ENCODE peak calls at places on chromosomes 11 and 22, in seven cellular contexts. One of them, this sample, is unnamed.

GRCh38 chr22:46547179-46547882 is 9.9 kb upstream of the CELSR1 start:
- DNase-seq in AG10803: peak
- DNase-seq in stimulated activated CD4-positive, alpha-beta T cell treated with anti-CD3 and anti-CD28 coated beads, Interleukin-1b, Interleukin-23, amount 100 ng/mL, for 4 hours: no peak
- DNase-seq in Right ventricle myocardium superior: peak
- DNase-seq in CD4-positive, CD25-positive, alpha-beta regulatory T cell: no peak
- DNase-seq in K562: no peak
- DNase-seq in brain microvascular endothelial cell: peak
- DNase-seq in this sample: peak

GRCh38 chr11:14617241-14618027 is 26.2 kb upstream of the PDE3B start:
- DNase-seq in AG10803: no peak
- DNase-seq in stimulated activated CD4-positive, alpha-beta T cell treated with anti-CD3 and anti-CD28 coated beads, Interleukin-1b, Interleukin-23, amount 100 ng/mL, for 4 hours: no peak
- DNase-seq in Right ventricle myocardium superior: no peak
- DNase-seq in CD4-positive, CD25-positive, alpha-beta regulatory T cell: no peak
- DNase-seq in K562: no peak
- DNase-seq in brain microvascular endothelial cell: no peak
- DNase-seq in this sample: no peak

GRCh38 chr11:86641537-86642270 is 30.7 kb downstream of the ME3 start:
- DNase-seq in AG10803: no peak
- DNase-seq in stimulated activated CD4-positive, alpha-beta T cell treated with anti-CD3 and anti-CD28 coated beads, Interleukin-1b, Interleukin-23, amount 100 ng/mL, for 4 hours: no peak
- DNase-seq in Right ventricle myocardium superior: no peak
- DNase-seq in CD4-positive, CD25-positive, alpha-beta regulatory T cell: no peak
- DNase-seq in K562: no peak
- DNase-seq in brain microvascular endothelial cell: no peak
- DNase-seq in this sample: no peak

GRCh38 chr11:111370902-111371578 is 8.0 kb downstream of the POU2AF1 start:
- DNase-seq in AG10803: no peak
- DNase-seq in stimulated activated CD4-positive, alpha-beta T cell treated with anti-CD3 and anti-CD28 coated beads, Interleukin-1b, Interleukin-23, amount 100 ng/mL, for 4 hours: no peak
- DNase-seq in Right ventricle myocardium superior: no peak
- DNase-seq in CD4-positive, CD25-positive, alpha-beta regulatory T cell: no peak
- DNase-seq in K562: no peak
- DNase-seq in brain microvascular endothelial cell: no peak
- DNase-seq in this sample: no peak

GRCh38 chr22:17085277-17086091 is 684 bp downstream of the IL17RA start:
- DNase-seq in AG10803: no peak
- DNase-seq in stimulated activated CD4-positive, alpha-beta T cell treated with anti-CD3 and anti-CD28 coated beads, Interleukin-1b, Interleukin-23, amount 100 ng/mL, for 4 hours: peak
- DNase-seq in Right ventricle myocardium superior: peak
- DNase-seq in CD4-positive, CD25-positive, alpha-beta regulatory T cell: no peak
- DNase-seq in K562: peak
- DNase-seq in brain microvascular endothelial cell: no peak
- DNase-seq in this sample: peak

GRCh38 chr11:76823481-76824028 is 37.2 kb upstream of the ACER3 start:
- DNase-seq in AG10803: peak
- DNase-seq in stimulated activated CD4-positive, alpha-beta T cell treated with anti-CD3 and anti-CD28 coated beads, Interleukin-1b, Interleukin-23, amount 100 ng/mL, for 4 hours: no peak
- DNase-seq in Right ventricle myocardium superior: no peak
- DNase-seq in CD4-positive, CD25-positive, alpha-beta regulatory T cell: no peak
- DNase-seq in K562: peak
- DNase-seq in brain microvascular endothelial cell: peak
- DNase-seq in this sample: peak

GRCh38 chr22:23282089-23282501 is 101.8 kb downstream of the BCR start:
- DNase-seq in AG10803: peak
- DNase-seq in stimulated activated CD4-positive, alpha-beta T cell treated with anti-CD3 and anti-CD28 coated beads, Interleukin-1b, Interleukin-23, amount 100 ng/mL, for 4 hours: no peak
- DNase-seq in Right ventricle myocardium superior: peak
- DNase-seq in CD4-positive, CD25-positive, alpha-beta regulatory T cell: no peak
- DNase-seq in K562: no peak
- DNase-seq in brain microvascular endothelial cell: peak
- DNase-seq in this sample: peak

GRCh38 chr22:25161017-25161915 is 38.4 kb upstream of the CRYBB3 start:
- DNase-seq in AG10803: no peak
- DNase-seq in stimulated activated CD4-positive, alpha-beta T cell treated with anti-CD3 and anti-CD28 coated beads, Interleukin-1b, Interleukin-23, amount 100 ng/mL, for 4 hours: no peak
- DNase-seq in Right ventricle myocardium superior: no peak
- DNase-seq in CD4-positive, CD25-positive, alpha-beta regulatory T cell: no peak
- DNase-seq in K562: no peak
- DNase-seq in brain microvascular endothelial cell: no peak
- DNase-seq in this sample: no peak

GRCh38 chr11:126156814-126157213 is 54.6 kb downstream of the RPUSD4 start:
- DNase-seq in AG10803: no peak
- DNase-seq in stimulated activated CD4-positive, alpha-beta T cell treated with anti-CD3 and anti-CD28 coated beads, Interleukin-1b, Interleukin-23, amount 100 ng/mL, for 4 hours: no peak
- DNase-seq in Right ventricle myocardium superior: no peak
- DNase-seq in CD4-positive, CD25-positive, alpha-beta regulatory T cell: no peak
- DNase-seq in K562: no peak
- DNase-seq in brain microvascular endothelial cell: no peak
- DNase-seq in this sample: no peak

GRCh38 chr22:41565403-41566054 is 4.7 kb downstream of the CSDC2 start:
- DNase-seq in AG10803: peak
- DNase-seq in stimulated activated CD4-positive, alpha-beta T cell treated with anti-CD3 and anti-CD28 coated beads, Interleukin-1b, Interleukin-23, amount 100 ng/mL, for 4 hours: no peak
- DNase-seq in Right ventricle myocardium superior: no peak
- DNase-seq in CD4-positive, CD25-positive, alpha-beta regulatory T cell: no peak
- DNase-seq in K562: peak
- DNase-seq in brain microvascular endothelial cell: peak
- DNase-seq in this sample: peak

GRCh38 chr11:78019808-78020207 is 3.3 kb downstream of the KCTD14 start:
- DNase-seq in AG10803: no peak
- DNase-seq in stimulated activated CD4-positive, alpha-beta T cell treated with anti-CD3 and anti-CD28 coated beads, Interleukin-1b, Interleukin-23, amount 100 ng/mL, for 4 hours: no peak
- DNase-seq in Right ventricle myocardium superior: no peak
- DNase-seq in CD4-positive, CD25-positive, alpha-beta regulatory T cell: no peak
- DNase-seq in K562: no peak
- DNase-seq in brain microvascular endothelial cell: no peak
- DNase-seq in this sample: no peak

GRCh38 chr11:46879056-46879585 is 33.0 kb upstream of the CKAP5 start:
- DNase-seq in AG10803: no peak
- DNase-seq in stimulated activated CD4-positive, alpha-beta T cell treated with anti-CD3 and anti-CD28 coated beads, Interleukin-1b, Interleukin-23, amount 100 ng/mL, for 4 hours: no peak
- DNase-seq in Right ventricle myocardium superior: no peak
- DNase-seq in CD4-positive, CD25-positive, alpha-beta regulatory T cell: no peak
- DNase-seq in K562: no peak
- DNase-seq in brain microvascular endothelial cell: no peak
- DNase-seq in this sample: no peak

GRCh38 chr11:59175104-59175503 is 3.2 kb downstream of the DTX4 start:
- DNase-seq in AG10803: no peak
- DNase-seq in stimulated activated CD4-positive, alpha-beta T cell treated with anti-CD3 and anti-CD28 coated beads, Interleukin-1b, Interleukin-23, amount 100 ng/mL, for 4 hours: no peak
- DNase-seq in Right ventricle myocardium superior: no peak
- DNase-seq in CD4-positive, CD25-positive, alpha-beta regulatory T cell: no peak
- DNase-seq in K562: no peak
- DNase-seq in brain microvascular endothelial cell: no peak
- DNase-seq in this sample: no peak

GRCh38 chr11:95565692-95566091 is 223.9 kb downstream of the FAM76B start:
- DNase-seq in AG10803: no peak
- DNase-seq in stimulated activated CD4-positive, alpha-beta T cell treated with anti-CD3 and anti-CD28 coated beads, Interleukin-1b, Interleukin-23, amount 100 ng/mL, for 4 hours: no peak
- DNase-seq in Right ventricle myocardium superior: no peak
- DNase-seq in CD4-positive, CD25-positive, alpha-beta regulatory T cell: no peak
- DNase-seq in K562: no peak
- DNase-seq in brain microvascular endothelial cell: no peak
- DNase-seq in this sample: no peak

GRCh38 chr11:130206141-130206540 is 46.6 kb downstream of the ST14 start:
- DNase-seq in AG10803: no peak
- DNase-seq in stimulated activated CD4-positive, alpha-beta T cell treated with anti-CD3 and anti-CD28 coated beads, Interleukin-1b, Interleukin-23, amount 100 ng/mL, for 4 hours: no peak
- DNase-seq in Right ventricle myocardium superior: no peak
- DNase-seq in CD4-positive, CD25-positive, alpha-beta regulatory T cell: no peak
- DNase-seq in K562: no peak
- DNase-seq in brain microvascular endothelial cell: no peak
- DNase-seq in this sample: no peak

GRCh38 chr22:46738642-46738960 is 549 bp upstream of the CERK start:
- DNase-seq in AG10803: no peak
- DNase-seq in stimulated activated CD4-positive, alpha-beta T cell treated with anti-CD3 and anti-CD28 coated beads, Interleukin-1b, Interleukin-23, amount 100 ng/mL, for 4 hours: no peak
- DNase-seq in Right ventricle myocardium superior: no peak
- DNase-seq in CD4-positive, CD25-positive, alpha-beta regulatory T cell: no peak
- DNase-seq in K562: no peak
- DNase-seq in brain microvascular endothelial cell: no peak
- DNase-seq in this sample: no peak